ENCODE peak calls at places on chromosomes 3 and 15, in six cellular contexts. R is left ventricle myocardium inferior, Z is GM23338, I is AG09309, H is GM06990, U is fibroblast of lung. A is an unnamed sample.

GRCh38 chr3:43587303-43587702 is 34.5 kb downstream of the ANO10 start:
- DNase-seq in R (no peak), Z (no peak), I (no peak), H (no peak), U (no peak), A (no peak)

GRCh38 chr15:43828061-43828657 is 1.4 kb downstream of the WDR76 start:
- DNase-seq in R (no peak), Z (no peak), I (no peak), H (peak), U (peak), A (peak)

GRCh38 chr3:120093923-120094775 is at the start of gene GSK3B:
- DNase-seq in R (peak), Z (no peak), I (no peak), H (peak), U (no peak), A (peak)

GRCh38 chr15:81275711-81276417 is 48.1 kb downstream of the STARD5 start:
- DNase-seq in R (no peak), Z (no peak), I (no peak), H (no peak), U (peak), A (no peak)

GRCh38 chr3:101200461-101200860 is 119.9 kb downstream of the IMPG2 start:
- DNase-seq in R (no peak), Z (no peak), I (no peak), H (no peak), U (no peak), A (no peak)

GRCh38 chr3:134992586-134992985 is 197.5 kb downstream of the EPHB1 start:
- DNase-seq in R (no peak), Z (no peak), I (no peak), H (no peak), U (no peak), A (no peak)

GRCh38 chr15:50353251-50353998 is 1.6 kb downstream of the GABPB1 start:
- DNase-seq in R (no peak), Z (no peak), I (peak), H (peak), U (peak), A (peak)

GRCh38 chr3:117489663-117490079 is 780.1 kb downstream of the TUSC7 start:
- DNase-seq in R (no peak), Z (no peak), I (no peak), H (no peak), U (no peak), A (no peak)

GRCh38 chr15:72231847-72232461 is 964 bp upstream of the PKM start:
- DNase-seq in R (no peak), Z (peak), I (no peak), H (no peak), U (peak), A (peak)

DNA sequence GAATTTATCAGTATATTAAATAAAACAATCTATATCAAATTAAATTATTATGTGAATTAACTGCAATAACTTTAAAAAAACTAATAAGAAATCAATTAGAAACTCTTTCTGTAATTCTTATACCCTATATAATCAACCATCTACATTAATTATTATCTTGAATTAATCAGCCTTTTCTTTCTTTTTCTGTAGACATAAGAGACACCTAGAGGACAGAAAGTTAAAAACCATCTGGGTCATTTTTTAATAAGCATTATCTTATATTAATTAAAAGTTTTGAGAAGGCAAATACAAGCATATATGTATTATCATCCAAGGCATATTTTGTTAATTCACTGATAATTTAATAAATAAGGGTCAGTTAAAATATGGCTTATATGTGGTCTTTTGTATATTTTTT is 24.2 kb upstream of the SLC25A26 start:
- DNase-seq in R (no peak), Z (no peak), I (no peak), H (no peak), U (peak), A (no peak)
- TF ChIP-seq CTCF in R (peak), Z (peak), I (no peak), H (no peak), U (no peak), A (no peak)

GRCh38 chr15:56608140-56608778 is 125.0 kb downstream of the ZNF280D start:
- DNase-seq in R (no peak), Z (no peak), I (no peak), H (peak), U (no peak), A (peak)
- H3K4me3 ChIP-seq in R (no peak), Z (no peak), I (no peak), H (no peak), U (no peak), A (no peak)

GRCh38 chr15:100043069-100043641 is 298.6 kb downstream of the ADAMTS17 start:
- DNase-seq in R (no peak), Z (no peak), I (peak), H (no peak), U (peak), A (no peak)
- TF ChIP-seq CTCF in R (no peak), Z (no peak), I (no peak), H (no peak), U (no peak), A (no peak)

GRCh38 chr3:149547413-149547812 is 72.9 kb downstream of the TM4SF4 start:
- DNase-seq in R (peak), Z (no peak), I (no peak), H (no peak), U (peak), A (no peak)

GRCh38 chr3:149548729-149549065 is 74.2 kb downstream of the TM4SF4 start:
- DNase-seq in R (no peak), Z (no peak), I (no peak), H (no peak), U (no peak), A (no peak)

GRCh38 chr3:149551500-149551899 is 77.0 kb downstream of the TM4SF4 start:
- DNase-seq in R (no peak), Z (no peak), I (no peak), H (no peak), U (no peak), A (no peak)

GRCh38 chr3:149552700-149553099 is 78.2 kb downstream of the TM4SF4 start:
- DNase-seq in R (no peak), Z (no peak), I (no peak), H (no peak), U (no peak), A (no peak)

GRCh38 chr3:149547954-149548728 is 73.6 kb downstream of the TM4SF4 start:
- DNase-seq in R (no peak), Z (peak), I (no peak), H (no peak), U (peak), A (no peak)
- H3K4me3 ChIP-seq in R (no peak), Z (no peak), I (no peak), H (no peak), U (no peak), A (no peak)

GRCh38 chr15:51688863-51689262 is 7.6 kb downstream of the SCG3 start:
- DNase-seq in R (no peak), Z (peak), I (no peak), H (no peak), U (no peak), A (peak)
- TF ChIP-seq CTCF in R (peak), Z (peak), I (peak), H (peak), U (no peak), A (peak)

DNA sequence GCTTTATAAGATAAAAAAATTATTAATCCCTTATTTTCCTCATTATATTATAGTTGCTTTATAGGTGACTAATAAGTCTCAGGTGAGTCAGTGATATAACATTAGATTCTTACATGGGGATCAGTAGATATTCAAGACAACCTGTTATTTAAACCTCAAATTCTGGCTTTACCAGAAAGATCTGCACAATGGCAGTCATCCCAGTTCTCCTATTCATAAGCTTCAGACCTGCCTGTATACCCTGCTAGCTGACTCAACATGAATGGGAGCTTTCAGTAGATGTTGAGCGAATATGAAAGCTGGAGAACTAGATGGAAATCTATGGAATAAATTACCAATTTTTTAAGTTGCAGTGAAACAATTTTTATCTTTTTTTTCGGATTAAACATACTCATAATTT is 20.5 kb upstream of the CCDC54 start:
- DNase-seq in R (no peak), Z (no peak), I (no peak), H (no peak), U (no peak), A (no peak)
- H3K4me3 ChIP-seq in R (no peak), Z (no peak), I (no peak), H (no peak), U (no peak), A (no peak)

DNA sequence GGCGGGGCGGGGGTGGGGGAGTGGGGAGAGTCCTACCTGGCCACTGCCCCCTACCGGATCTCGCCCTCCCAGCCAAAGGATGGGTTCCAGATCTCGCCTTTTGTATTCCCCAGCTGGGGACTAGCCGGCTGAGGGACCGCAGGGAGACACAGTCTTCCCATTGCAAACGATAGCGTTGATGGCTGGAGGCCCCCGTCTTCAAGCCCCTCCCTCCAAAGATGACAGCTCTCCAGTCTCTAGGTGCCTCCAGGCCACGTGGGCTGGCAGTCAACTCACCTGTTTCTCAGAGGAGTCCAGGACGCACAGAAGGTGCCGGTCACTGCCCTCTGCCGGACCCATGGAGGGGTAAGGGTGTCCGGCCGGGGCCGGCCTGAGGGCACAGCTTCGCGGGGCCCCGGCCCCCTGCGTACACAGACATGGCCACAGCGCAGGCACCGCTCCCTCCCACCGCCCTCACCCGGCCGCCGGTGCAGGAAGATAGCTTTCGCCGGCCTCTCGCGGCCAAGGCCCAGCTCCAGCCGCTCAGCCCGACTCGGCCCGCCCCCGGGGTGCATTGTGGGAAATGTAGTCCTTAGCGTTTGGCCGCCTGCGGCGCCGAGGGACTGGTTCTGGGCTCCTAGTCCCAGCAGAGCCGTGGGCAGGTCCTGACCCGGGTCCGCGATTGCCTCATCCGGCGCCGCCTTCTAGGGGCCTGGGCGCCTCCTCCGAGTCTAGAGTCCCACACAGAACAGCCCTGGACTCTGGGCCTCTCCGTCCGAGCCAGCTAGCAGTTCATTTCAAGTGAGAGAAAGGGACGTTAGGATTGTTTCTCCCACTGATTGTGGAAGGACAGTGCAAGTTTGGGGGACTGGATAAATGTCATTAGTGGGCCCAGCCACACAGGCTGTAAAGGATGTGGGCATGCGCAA is at the start of gene MON1A:
- DNase-seq in R (peak), Z (peak), I (peak), H (peak), U (peak), A (peak)
- TF ChIP-seq CTCF in R (peak), Z (peak), I (peak), H (peak), U (no peak), A (peak)

GRCh38 chr3:153596402-153596801 is 434.4 kb downstream of the RAP2B start:
- DNase-seq in R (no peak), Z (no peak), I (no peak), H (no peak), U (no peak), A (peak)

GRCh38 chr3:153602801-153603200 is 440.8 kb downstream of the RAP2B start:
- DNase-seq in R (no peak), Z (no peak), I (no peak), H (no peak), U (no peak), A (no peak)

GRCh38 chr3:153599685-153600084 is 437.7 kb downstream of the RAP2B start:
- DNase-seq in R (no peak), Z (no peak), I (peak), H (no peak), U (peak), A (no peak)

DNA sequence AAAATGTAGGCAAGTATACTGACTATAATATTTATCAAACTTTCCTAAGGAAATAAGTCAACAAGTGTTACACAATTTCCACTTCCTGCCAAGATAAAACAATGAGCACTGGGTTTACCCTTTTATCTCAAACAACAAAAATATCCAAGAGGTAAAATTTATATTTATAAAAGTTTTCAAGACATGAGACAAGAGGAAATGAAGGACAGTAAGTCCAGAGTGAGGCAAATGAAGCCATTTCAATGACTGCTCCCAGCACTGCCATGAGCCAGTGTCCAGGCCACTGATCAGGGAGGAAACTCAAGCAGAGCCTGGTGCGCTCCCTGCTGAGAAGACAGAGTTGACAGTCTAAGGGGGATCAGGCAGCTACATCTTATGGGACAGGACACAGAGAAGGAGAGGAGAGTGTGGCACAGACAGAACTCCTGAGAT is 439.4 kb downstream of the RAP2B start:
- DNase-seq in R (no peak), Z (no peak), I (no peak), H (no peak), U (no peak), A (no peak)
- H3K4me3 ChIP-seq in R (no peak), Z (no peak), I (no peak), H (no peak), U (no peak), A (no peak)